ENCODE peak calls at places on chromosomes 5 and 9, in ten cellular contexts. One of them, this sample, is unnamed.

GRCh38 chr5:2896371-2897275 is 145.1 kb upstream of the IRX2 start:
- DNase-seq in neural progenitor cell: no peak
- DNase-seq in mammary epithelial cell: no peak
- DNase-seq in GM23248: no peak
- DNase-seq in IMR-90: no peak
- DNase-seq in SK-N-SH: no peak
- DNase-seq in PC-9: no peak
- DNase-seq in neuronal stem cell: no peak
- DNase-seq in PC-3: no peak
- DNase-seq in GM12878: no peak
- DNase-seq in this sample: no peak

GRCh38 chr5:2430606-2431005 is 320.9 kb downstream of the IRX2 start:
- DNase-seq in PC-3: no peak
- DNase-seq in neural progenitor cell: no peak
- DNase-seq in neuronal stem cell: no peak
- DNase-seq in IMR-90: no peak
- DNase-seq in GM23248: no peak
- DNase-seq in GM12878: no peak
- DNase-seq in PC-9: no peak
- DNase-seq in SK-N-SH: no peak
- DNase-seq in mammary epithelial cell: no peak
- DNase-seq in this sample: no peak

GRCh38 chr5:147756566-147756965 is 26.0 kb downstream of the JAKMIP2 start:
- DNase-seq in SK-N-SH: no peak
- DNase-seq in neural progenitor cell: no peak
- DNase-seq in PC-9: no peak
- DNase-seq in PC-3: no peak
- DNase-seq in IMR-90: no peak
- DNase-seq in GM12878: no peak
- DNase-seq in GM23248: no peak
- DNase-seq in mammary epithelial cell: no peak
- DNase-seq in neuronal stem cell: no peak
- DNase-seq in this sample: no peak

GRCh38 chr5:111553889-111554288 is 41.6 kb upstream of the STARD4 start:
- DNase-seq in GM12878: no peak
- DNase-seq in neuronal stem cell: no peak
- DNase-seq in PC-9: no peak
- DNase-seq in SK-N-SH: no peak
- DNase-seq in IMR-90: no peak
- DNase-seq in GM23248: no peak
- DNase-seq in PC-3: no peak
- DNase-seq in neural progenitor cell: no peak
- DNase-seq in mammary epithelial cell: no peak
- DNase-seq in this sample: no peak

GRCh38 chr5:78503958-78504357 is 143.5 kb downstream of the SCAMP1 start:
- DNase-seq in GM12878: no peak
- DNase-seq in IMR-90: no peak
- DNase-seq in PC-3: no peak
- DNase-seq in neuronal stem cell: no peak
- DNase-seq in PC-9: no peak
- DNase-seq in mammary epithelial cell: no peak
- DNase-seq in GM23248: peak; percentile 65
- DNase-seq in neural progenitor cell: no peak
- DNase-seq in SK-N-SH: no peak
- DNase-seq in this sample: no peak

GRCh38 chr5:151463137-151464029 is 16.0 kb downstream of the SLC36A1 start:
- DNase-seq in PC-3: peak; percentile 41
- DNase-seq in neuronal stem cell: no peak
- DNase-seq in neural progenitor cell: peak; percentile 56
- DNase-seq in GM12878: no peak
- DNase-seq in IMR-90: no peak
- DNase-seq in mammary epithelial cell: no peak
- DNase-seq in SK-N-SH: no peak
- DNase-seq in GM23248: no peak
- DNase-seq in PC-9: no peak
- DNase-seq in this sample: peak; percentile 79

GRCh38 chr9:35748858-35749514 is at the start of the genes GBA2 and RGP1:
- DNase-seq in mammary epithelial cell: peak; percentile 79
- DNase-seq in IMR-90: peak; percentile 43
- DNase-seq in PC-9: peak; percentile 69
- DNase-seq in SK-N-SH: peak; percentile 94
- DNase-seq in neuronal stem cell: peak; percentile 67
- DNase-seq in neural progenitor cell: peak; percentile 89
- DNase-seq in GM23248: peak; percentile 87
- DNase-seq in GM12878: no peak
- DNase-seq in PC-3: peak; percentile 74
- DNase-seq in this sample: peak; percentile 91

GRCh38 chr9:14827805-14828204 is 82.4 kb downstream of the FREM1 start:
- DNase-seq in PC-3: no peak
- DNase-seq in SK-N-SH: no peak
- DNase-seq in GM23248: no peak
- DNase-seq in IMR-90: no peak
- DNase-seq in neural progenitor cell: no peak
- DNase-seq in GM12878: no peak
- DNase-seq in PC-9: no peak
- DNase-seq in neuronal stem cell: no peak
- DNase-seq in mammary epithelial cell: no peak
- DNase-seq in this sample: no peak

GRCh38 chr9:127595606-127596005 is 16.5 kb upstream of the STXBP1 start:
- DNase-seq in GM23248: no peak
- DNase-seq in mammary epithelial cell: no peak
- DNase-seq in neuronal stem cell: no peak
- DNase-seq in neural progenitor cell: no peak
- DNase-seq in PC-9: no peak
- DNase-seq in PC-3: no peak
- DNase-seq in GM12878: no peak
- DNase-seq in IMR-90: no peak
- DNase-seq in SK-N-SH: no peak
- DNase-seq in this sample: no peak

GRCh38 chr5:11477786-11478185 is 426.5 kb downstream of the CTNND2 start:
- DNase-seq in IMR-90: no peak
- DNase-seq in GM23248: no peak
- DNase-seq in mammary epithelial cell: no peak
- DNase-seq in PC-3: no peak
- DNase-seq in neural progenitor cell: no peak
- DNase-seq in SK-N-SH: no peak
- DNase-seq in neuronal stem cell: no peak
- DNase-seq in PC-9: no peak
- DNase-seq in GM12878: no peak
- DNase-seq in this sample: no peak

GRCh38 chr9:13387668-13388124 is 108.2 kb upstream of the MPDZ start:
- DNase-seq in IMR-90: no peak
- DNase-seq in mammary epithelial cell: no peak
- DNase-seq in neuronal stem cell: no peak
- DNase-seq in neural progenitor cell: no peak
- DNase-seq in SK-N-SH: no peak
- DNase-seq in GM23248: peak; percentile 74
- DNase-seq in PC-3: no peak
- DNase-seq in GM12878: no peak
- DNase-seq in PC-9: no peak
- DNase-seq in this sample: no peak

GRCh38 chr5:156914371-156914737 is 48.7 kb downstream of the TIMD4 start:
- DNase-seq in IMR-90: no peak
- DNase-seq in neuronal stem cell: no peak
- DNase-seq in neural progenitor cell: no peak
- DNase-seq in GM23248: no peak
- DNase-seq in SK-N-SH: no peak
- DNase-seq in PC-9: no peak
- DNase-seq in PC-3: no peak
- DNase-seq in mammary epithelial cell: no peak
- DNase-seq in GM12878: no peak
- DNase-seq in this sample: no peak
- H2AFZ ChIP-seq in IMR-90: no peak overlapping the region
- H2AFZ ChIP-seq in neuronal stem cell: peak overlapping the region; percentile 22
- H2AFZ ChIP-seq in neural progenitor cell: peak overlapping the region; percentile 85
- H2AFZ ChIP-seq in GM23248: no peak overlapping the region
- H2AFZ ChIP-seq in SK-N-SH: no peak overlapping the region
- H2AFZ ChIP-seq in PC-9: no peak overlapping the region
- H2AFZ ChIP-seq in PC-3: no peak overlapping the region
- H2AFZ ChIP-seq in mammary epithelial cell: no peak overlapping the region
- H2AFZ ChIP-seq in GM12878: peak overlapping the region; percentile 71
- H2AFZ ChIP-seq in this sample: no peak overlapping the region

GRCh38 chr9:135847833-135848232 is 59.5 kb downstream of the CAMSAP1 start:
- DNase-seq in mammary epithelial cell: no peak
- DNase-seq in neuronal stem cell: no peak
- DNase-seq in PC-3: no peak
- DNase-seq in IMR-90: no peak
- DNase-seq in neural progenitor cell: no peak
- DNase-seq in SK-N-SH: no peak
- DNase-seq in GM23248: no peak
- DNase-seq in GM12878: no peak
- DNase-seq in PC-9: no peak
- DNase-seq in this sample: no peak

GRCh38 chr9:135848341-135849047 is 58.9 kb downstream of the CAMSAP1 start:
- DNase-seq in PC-3: no peak
- DNase-seq in PC-9: no peak
- DNase-seq in GM23248: no peak
- DNase-seq in neuronal stem cell: no peak
- DNase-seq in neural progenitor cell: no peak
- DNase-seq in SK-N-SH: peak; percentile 48
- DNase-seq in IMR-90: no peak
- DNase-seq in GM12878: no peak
- DNase-seq in mammary epithelial cell: no peak
- DNase-seq in this sample: no peak

GRCh38 chr9:135851748-135852147 is 55.6 kb downstream of the CAMSAP1 start:
- DNase-seq in neural progenitor cell: no peak
- DNase-seq in SK-N-SH: no peak
- DNase-seq in mammary epithelial cell: no peak
- DNase-seq in neuronal stem cell: no peak
- DNase-seq in GM12878: no peak
- DNase-seq in GM23248: no peak
- DNase-seq in IMR-90: no peak
- DNase-seq in PC-3: no peak
- DNase-seq in PC-9: no peak
- DNase-seq in this sample: no peak

GRCh38 chr9:135849186-135849585 is 58.2 kb downstream of the CAMSAP1 start:
- DNase-seq in GM23248: no peak
- DNase-seq in GM12878: no peak
- DNase-seq in neuronal stem cell: no peak
- DNase-seq in PC-9: no peak
- DNase-seq in IMR-90: no peak
- DNase-seq in mammary epithelial cell: no peak
- DNase-seq in neural progenitor cell: no peak
- DNase-seq in SK-N-SH: no peak
- DNase-seq in PC-3: no peak
- DNase-seq in this sample: peak; percentile 26

GRCh38 chr9:135850737-135851136 is 56.6 kb downstream of the CAMSAP1 start:
- DNase-seq in PC-3: peak; percentile 24
- DNase-seq in SK-N-SH: no peak
- DNase-seq in GM23248: no peak
- DNase-seq in GM12878: no peak
- DNase-seq in neural progenitor cell: no peak
- DNase-seq in neuronal stem cell: no peak
- DNase-seq in mammary epithelial cell: no peak
- DNase-seq in IMR-90: peak; percentile 48
- DNase-seq in PC-9: no peak
- DNase-seq in this sample: no peak
- H3K4me2 ChIP-seq in PC-3: no peak overlapping the region
- H3K4me2 ChIP-seq in SK-N-SH: no peak overlapping the region
- H3K4me2 ChIP-seq in GM23248: no peak overlapping the region
- H3K4me2 ChIP-seq in GM12878: no peak overlapping the region
- H3K4me2 ChIP-seq in neural progenitor cell: no peak overlapping the region
- H3K4me2 ChIP-seq in neuronal stem cell: no peak overlapping the region
- H3K4me2 ChIP-seq in mammary epithelial cell: no peak overlapping the region
- H3K4me2 ChIP-seq in IMR-90: no peak overlapping the region
- H3K4me2 ChIP-seq in PC-9: no peak overlapping the region
- H3K4me2 ChIP-seq in this sample: no peak overlapping the region

GRCh38 chr5:39102684-39103155 is 28.5 kb upstream of the RICTOR start:
- DNase-seq in neural progenitor cell: no peak
- DNase-seq in mammary epithelial cell: no peak
- DNase-seq in PC-9: no peak
- DNase-seq in GM23248: peak; percentile 13
- DNase-seq in GM12878: no peak
- DNase-seq in SK-N-SH: no peak
- DNase-seq in PC-3: no peak
- DNase-seq in neuronal stem cell: no peak
- DNase-seq in IMR-90: peak; percentile 24
- DNase-seq in this sample: no peak
- H2AFZ ChIP-seq in neural progenitor cell: no peak overlapping the region
- H2AFZ ChIP-seq in mammary epithelial cell: peak overlapping the region; percentile 0
- H2AFZ ChIP-seq in PC-9: no peak overlapping the region
- H2AFZ ChIP-seq in GM23248: no peak overlapping the region
- H2AFZ ChIP-seq in GM12878: no peak overlapping the region
- H2AFZ ChIP-seq in SK-N-SH: peak overlapping the region; percentile 41
- H2AFZ ChIP-seq in PC-3: no peak overlapping the region
- H2AFZ ChIP-seq in neuronal stem cell: no peak overlapping the region
- H2AFZ ChIP-seq in IMR-90: no peak overlapping the region
- H2AFZ ChIP-seq in this sample: no peak overlapping the region

GRCh38 chr9:21031091-21031817 is at the start of gene HACD4:
- DNase-seq in SK-N-SH: peak; percentile 68
- DNase-seq in mammary epithelial cell: peak; percentile 8
- DNase-seq in neural progenitor cell: peak; percentile 61
- DNase-seq in PC-3: no peak
- DNase-seq in GM12878: peak; percentile 27
- DNase-seq in IMR-90: peak; percentile 12
- DNase-seq in GM23248: peak; percentile 72
- DNase-seq in neuronal stem cell: peak; percentile 23
- DNase-seq in PC-9: no peak
- DNase-seq in this sample: peak; percentile 82

GRCh38 chr9:21028476-21028875 is 3.0 kb downstream of the HACD4 start:
- DNase-seq in IMR-90: peak; percentile 69
- DNase-seq in PC-3: no peak
- DNase-seq in GM12878: no peak
- DNase-seq in PC-9: no peak
- DNase-seq in neuronal stem cell: no peak
- DNase-seq in neural progenitor cell: no peak
- DNase-seq in GM23248: peak; percentile 50
- DNase-seq in SK-N-SH: no peak
- DNase-seq in mammary epithelial cell: no peak
- DNase-seq in this sample: no peak

GRCh38 chr9:21031818-21032203 is 371 bp upstream of the HACD4 start:
- DNase-seq in mammary epithelial cell: no peak
- DNase-seq in neuronal stem cell: no peak
- DNase-seq in GM23248: no peak
- DNase-seq in IMR-90: no peak
- DNase-seq in GM12878: no peak
- DNase-seq in SK-N-SH: no peak
- DNase-seq in neural progenitor cell: no peak
- DNase-seq in PC-3: no peak
- DNase-seq in PC-9: no peak
- DNase-seq in this sample: no peak

GRCh38 chr9:21030389-21031035 is 928 bp downstream of the HACD4 start:
- DNase-seq in PC-9: peak; percentile 71
- DNase-seq in neural progenitor cell: no peak
- DNase-seq in PC-3: peak; percentile 13
- DNase-seq in mammary epithelial cell: no peak
- DNase-seq in GM23248: peak; percentile 72
- DNase-seq in neuronal stem cell: no peak
- DNase-seq in IMR-90: peak; percentile 12
- DNase-seq in GM12878: peak; percentile 52
- DNase-seq in SK-N-SH: no peak
- DNase-seq in this sample: peak; percentile 39

DNA sequence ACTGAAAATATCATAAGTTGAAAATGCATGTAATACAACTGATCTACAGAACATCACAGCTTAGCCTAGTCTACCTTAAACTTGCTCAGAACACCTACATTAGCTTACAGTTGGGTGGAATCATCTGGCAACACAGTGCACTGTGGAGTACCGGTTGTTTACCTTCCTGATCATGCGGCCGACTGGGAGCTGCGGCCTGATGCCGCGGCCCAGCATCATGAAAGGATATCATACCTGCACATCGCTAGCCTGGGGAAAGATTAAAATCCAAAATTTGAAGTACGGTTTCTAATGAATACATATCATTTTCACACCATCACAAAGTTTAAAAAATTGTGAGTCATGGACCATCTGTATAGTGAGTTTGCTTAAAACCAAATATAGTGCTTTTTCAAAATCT is 1.8 kb downstream of the HACD4 start:
- DNase-seq in PC-3: no peak
- DNase-seq in SK-N-SH: no peak
- DNase-seq in IMR-90: no peak
- DNase-seq in PC-9: no peak
- DNase-seq in GM23248: no peak
- DNase-seq in mammary epithelial cell: no peak
- DNase-seq in neuronal stem cell: no peak
- DNase-seq in neural progenitor cell: no peak
- DNase-seq in GM12878: no peak
- DNase-seq in this sample: no peak
- H3K4me2 ChIP-seq in PC-3: no peak overlapping the region
- H3K4me2 ChIP-seq in SK-N-SH: no peak overlapping the region
- H3K4me2 ChIP-seq in IMR-90: no peak overlapping the region
- H3K4me2 ChIP-seq in PC-9: no peak overlapping the region
- H3K4me2 ChIP-seq in GM23248: no peak overlapping the region
- H3K4me2 ChIP-seq in mammary epithelial cell: no peak overlapping the region
- H3K4me2 ChIP-seq in neuronal stem cell: no peak overlapping the region
- H3K4me2 ChIP-seq in neural progenitor cell: no peak overlapping the region
- H3K4me2 ChIP-seq in GM12878: no peak overlapping the region
- H3K4me2 ChIP-seq in this sample: no peak overlapping the region

This sample was measured in GM23338.